ENCODE peak calls at places on chromosomes 13 and 19, in five cellular contexts. One of them, this sample, is unnamed.

GRCh38 chr13:41767801-41768200 is 193.1 kb downstream of the VWA8 start:
- DNase-seq in Peyer's patch: no peak
- DNase-seq in right atrium auricular region: no peak
- DNase-seq in OCI-LY7: no peak
- DNase-seq in CD8-positive, alpha-beta memory T cell: no peak
- DNase-seq in this sample: no peak

GRCh38 chr13:60402022-60402421 is 5.0 kb downstream of the TDRD3 start:
- DNase-seq in OCI-LY7: no peak
- DNase-seq in Peyer's patch: no peak
- DNase-seq in right atrium auricular region: no peak
- DNase-seq in CD8-positive, alpha-beta memory T cell: no peak
- DNase-seq in this sample: no peak

GRCh38 chr13:22009500-22009899 is 338.6 kb downstream of the FGF9 start:
- DNase-seq in OCI-LY7: no peak
- DNase-seq in CD8-positive, alpha-beta memory T cell: no peak
- DNase-seq in Peyer's patch: no peak
- DNase-seq in right atrium auricular region: no peak
- DNase-seq in this sample: no peak

GRCh38 chr13:108787709-108788394 is 158.4 kb downstream of the MYO16 start:
- DNase-seq in CD8-positive, alpha-beta memory T cell: no peak
- DNase-seq in OCI-LY7: no peak
- DNase-seq in right atrium auricular region: no peak
- DNase-seq in Peyer's patch: no peak
- DNase-seq in this sample: no peak

GRCh38 chr13:112744306-112745021 is 54.6 kb downstream of the ATP11A start:
- DNase-seq in right atrium auricular region: no peak
- DNase-seq in OCI-LY7: no peak
- DNase-seq in Peyer's patch: peak; percentile 24
- DNase-seq in CD8-positive, alpha-beta memory T cell: no peak
- DNase-seq in this sample: no peak

GRCh38 chr19:47572635-47573034 is 313 bp downstream of the ZNF541 start:
- DNase-seq in OCI-LY7: no peak
- DNase-seq in CD8-positive, alpha-beta memory T cell: no peak
- DNase-seq in Peyer's patch: no peak
- DNase-seq in right atrium auricular region: no peak
- DNase-seq in this sample: no peak

GRCh38 chr13:113350065-113350937 is 13.6 kb downstream of the GRTP1 start:
- DNase-seq in OCI-LY7: peak; percentile 13
- DNase-seq in right atrium auricular region: no peak
- DNase-seq in Peyer's patch: no peak
- DNase-seq in CD8-positive, alpha-beta memory T cell: no peak
- DNase-seq in this sample: no peak

GRCh38 chr13:74171621-74172020 is 37.4 kb upstream of the KLF12 start:
- DNase-seq in OCI-LY7: no peak
- DNase-seq in CD8-positive, alpha-beta memory T cell: no peak
- DNase-seq in Peyer's patch: no peak
- DNase-seq in right atrium auricular region: no peak
- DNase-seq in this sample: no peak

GRCh38 chr13:23467932-23468278 is 34.4 kb upstream of the SACS start:
- DNase-seq in OCI-LY7: no peak
- DNase-seq in Peyer's patch: no peak
- DNase-seq in right atrium auricular region: no peak
- DNase-seq in CD8-positive, alpha-beta memory T cell: no peak
- DNase-seq in this sample: no peak

GRCh38 chr13:23468811-23469210 is 35.3 kb upstream of the SACS start:
- DNase-seq in OCI-LY7: no peak
- DNase-seq in right atrium auricular region: no peak
- DNase-seq in Peyer's patch: no peak
- DNase-seq in CD8-positive, alpha-beta memory T cell: no peak
- DNase-seq in this sample: no peak

GRCh38 chr13:23469901-23470525 is 36.5 kb upstream of the SACS start:
- DNase-seq in right atrium auricular region: no peak
- DNase-seq in OCI-LY7: no peak
- DNase-seq in Peyer's patch: no peak
- DNase-seq in CD8-positive, alpha-beta memory T cell: no peak
- DNase-seq in this sample: no peak

GRCh38 chr13:23466144-23467002 is 32.9 kb upstream of the SACS start:
- DNase-seq in CD8-positive, alpha-beta memory T cell: peak; percentile 61
- DNase-seq in OCI-LY7: peak; percentile 13
- DNase-seq in Peyer's patch: peak; percentile 65
- DNase-seq in right atrium auricular region: peak; percentile 79
- DNase-seq in this sample: peak; percentile 27

DNA sequence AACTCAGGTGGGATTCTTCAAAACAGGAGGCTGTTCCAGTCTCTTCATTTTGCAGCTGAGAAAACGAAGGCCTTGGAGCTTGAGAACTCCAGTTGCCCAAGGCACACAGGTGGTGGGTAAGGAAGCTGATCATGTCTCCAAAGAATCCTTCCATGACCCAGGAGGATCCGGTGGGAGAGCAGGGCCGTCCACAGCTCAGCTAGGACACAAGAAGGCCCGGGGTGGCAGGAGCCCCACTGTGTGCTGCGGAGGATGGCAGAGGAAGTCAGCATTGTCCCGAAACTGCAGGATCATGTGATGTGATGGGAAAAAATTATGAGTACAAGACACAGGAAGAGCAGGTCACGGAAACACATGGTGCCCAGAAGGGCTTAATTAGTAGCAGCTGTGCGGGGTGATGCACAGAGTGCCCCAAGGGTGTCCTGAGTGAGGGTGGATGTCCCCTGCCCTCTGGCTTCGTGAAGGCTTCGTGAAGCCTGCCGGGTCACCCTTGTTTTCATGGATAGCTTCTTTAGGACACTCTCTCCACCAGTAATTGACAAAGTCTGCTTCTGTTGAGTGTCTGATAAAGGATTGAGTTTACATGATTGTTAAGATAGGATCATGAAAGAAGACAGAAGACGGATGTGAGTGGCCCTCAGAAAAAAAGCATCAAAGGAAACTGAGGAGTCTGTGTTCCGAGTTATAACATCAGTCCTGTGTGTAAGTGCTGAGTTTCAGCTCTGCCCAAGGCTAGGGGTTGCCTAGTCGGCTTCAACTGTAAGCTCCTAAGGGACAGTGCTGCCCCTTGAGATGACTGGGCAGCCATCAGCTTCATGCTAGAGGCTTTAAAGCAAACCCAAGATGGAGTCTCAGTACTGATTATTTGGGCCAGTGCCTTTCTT is 33.8 kb upstream of the SACS start:
- DNase-seq in right atrium auricular region: no peak
- DNase-seq in Peyer's patch: no peak
- DNase-seq in CD8-positive, alpha-beta memory T cell: no peak
- DNase-seq in OCI-LY7: no peak
- DNase-seq in this sample: no peak
- H3K4me3 ChIP-seq in right atrium auricular region: no peak overlapping the region
- H3K4me3 ChIP-seq in Peyer's patch: peak overlapping the region; percentile 51
- H3K4me3 ChIP-seq in CD8-positive, alpha-beta memory T cell: no peak overlapping the region
- H3K4me3 ChIP-seq in OCI-LY7: no peak overlapping the region
- H3K4me3 ChIP-seq in this sample: no peak overlapping the region

DNA sequence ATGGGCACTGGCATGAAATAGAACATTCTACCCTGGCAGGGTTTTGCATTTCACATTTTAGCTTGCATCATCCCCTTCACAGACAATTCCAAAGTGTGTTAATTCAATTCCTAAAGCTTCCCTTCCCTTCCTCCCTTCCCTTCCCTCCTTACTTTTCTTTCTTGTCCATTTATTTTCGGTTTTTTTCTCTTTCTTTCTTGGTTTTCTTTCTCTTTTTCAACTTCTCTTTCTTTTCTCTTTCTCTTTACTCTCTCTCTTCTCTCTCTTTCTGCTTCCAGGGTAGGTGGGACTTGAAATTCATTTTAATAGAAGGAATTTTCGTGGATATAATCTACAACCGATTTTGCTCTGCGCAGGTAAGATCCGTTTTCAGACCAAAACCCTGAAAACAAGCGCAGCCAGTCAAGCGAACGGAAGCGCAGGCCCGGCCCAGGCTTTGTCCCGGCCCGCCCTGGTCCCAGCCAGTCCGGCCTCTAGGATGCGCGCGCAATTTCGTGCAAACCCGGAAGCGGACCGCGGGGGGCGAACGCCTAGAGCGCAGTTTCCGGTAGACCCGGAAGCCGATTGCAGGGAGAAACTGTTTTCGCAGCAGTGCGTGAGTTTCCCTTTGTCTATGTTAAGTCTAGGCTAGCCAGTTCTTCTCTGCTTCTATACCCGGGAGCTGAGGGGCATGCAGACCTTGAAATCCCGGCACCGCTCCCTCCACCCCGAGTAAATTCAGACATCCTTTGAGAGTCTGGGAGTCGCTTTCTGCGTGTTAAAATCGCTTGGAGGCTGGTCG is at the start of gene ZNF528:
- DNase-seq in Peyer's patch: peak; percentile 96
- DNase-seq in CD8-positive, alpha-beta memory T cell: peak; percentile 82
- DNase-seq in right atrium auricular region: peak; percentile 94
- DNase-seq in OCI-LY7: no peak
- DNase-seq in this sample: peak; percentile 79
- H3K9me3 ChIP-seq in Peyer's patch: no peaks in the 10 kb centered on the region
- H3K9me3 ChIP-seq in CD8-positive, alpha-beta memory T cell: peaks cover 16% of the 10 kb centered on the region
- H3K9me3 ChIP-seq in right atrium auricular region: no peaks in the 10 kb centered on the region
- H3K9me3 ChIP-seq in OCI-LY7: no peaks in the 10 kb centered on the region
- H3K9me3 ChIP-seq in this sample: no peaks in the 10 kb centered on the region

GRCh38 chr19:30853036-30853435 is 480.9 kb downstream of the ZNF536 start:
- DNase-seq in right atrium auricular region: no peak
- DNase-seq in OCI-LY7: no peak
- DNase-seq in CD8-positive, alpha-beta memory T cell: no peak
- DNase-seq in Peyer's patch: no peak
- DNase-seq in this sample: no peak

GRCh38 chr19:30854661-30855060 is 482.5 kb downstream of the ZNF536 start:
- DNase-seq in Peyer's patch: no peak
- DNase-seq in right atrium auricular region: peak; percentile 9
- DNase-seq in OCI-LY7: no peak
- DNase-seq in CD8-positive, alpha-beta memory T cell: no peak
- DNase-seq in this sample: no peak

GRCh38 chr19:30855475-30855874 is 483.3 kb downstream of the ZNF536 start:
- DNase-seq in OCI-LY7: no peak
- DNase-seq in Peyer's patch: no peak
- DNase-seq in right atrium auricular region: peak; percentile 44
- DNase-seq in CD8-positive, alpha-beta memory T cell: no peak
- DNase-seq in this sample: no peak

GRCh38 chr19:30852168-30852567 is 480.0 kb downstream of the ZNF536 start:
- DNase-seq in OCI-LY7: no peak
- DNase-seq in right atrium auricular region: no peak
- DNase-seq in Peyer's patch: no peak
- DNase-seq in CD8-positive, alpha-beta memory T cell: no peak
- DNase-seq in this sample: no peak

GRCh38 chr19:30854207-30854606 is 482.0 kb downstream of the ZNF536 start:
- DNase-seq in CD8-positive, alpha-beta memory T cell: no peak
- DNase-seq in Peyer's patch: no peak
- DNase-seq in OCI-LY7: no peak
- DNase-seq in right atrium auricular region: no peak
- DNase-seq in this sample: no peak
- H3K4me1 ChIP-seq in CD8-positive, alpha-beta memory T cell: no peaks in the 10 kb centered on the region
- H3K4me1 ChIP-seq in Peyer's patch: no peaks in the 10 kb centered on the region
- H3K4me1 ChIP-seq in OCI-LY7: no peaks in the 10 kb centered on the region
- H3K4me1 ChIP-seq in right atrium auricular region: no peaks in the 10 kb centered on the region
- H3K4me1 ChIP-seq in this sample: no peaks in the 10 kb centered on the region

GRCh38 chr13:50417597-50417996 is 402.4 kb downstream of the KCNRG start:
- DNase-seq in right atrium auricular region: no peak
- DNase-seq in CD8-positive, alpha-beta memory T cell: no peak
- DNase-seq in Peyer's patch: no peak
- DNase-seq in OCI-LY7: no peak
- DNase-seq in this sample: no peak
- H3K4me3 ChIP-seq in right atrium auricular region: no peak overlapping the region
- H3K4me3 ChIP-seq in CD8-positive, alpha-beta memory T cell: no peak overlapping the region
- H3K4me3 ChIP-seq in Peyer's patch: no peak overlapping the region
- H3K4me3 ChIP-seq in OCI-LY7: no peak overlapping the region
- H3K4me3 ChIP-seq in this sample: no peak overlapping the region

GRCh38 chr19:28264556-28264955 is 948.4 kb downstream of the UQCRFS1 start:
- DNase-seq in OCI-LY7: no peak
- DNase-seq in CD8-positive, alpha-beta memory T cell: no peak
- DNase-seq in Peyer's patch: no peak
- DNase-seq in right atrium auricular region: no peak
- DNase-seq in this sample: no peak

GRCh38 chr19:28257396-28257795 is 955.6 kb downstream of the UQCRFS1 start:
- DNase-seq in OCI-LY7: no peak
- DNase-seq in right atrium auricular region: no peak
- DNase-seq in CD8-positive, alpha-beta memory T cell: no peak
- DNase-seq in Peyer's patch: no peak
- DNase-seq in this sample: no peak

DNA sequence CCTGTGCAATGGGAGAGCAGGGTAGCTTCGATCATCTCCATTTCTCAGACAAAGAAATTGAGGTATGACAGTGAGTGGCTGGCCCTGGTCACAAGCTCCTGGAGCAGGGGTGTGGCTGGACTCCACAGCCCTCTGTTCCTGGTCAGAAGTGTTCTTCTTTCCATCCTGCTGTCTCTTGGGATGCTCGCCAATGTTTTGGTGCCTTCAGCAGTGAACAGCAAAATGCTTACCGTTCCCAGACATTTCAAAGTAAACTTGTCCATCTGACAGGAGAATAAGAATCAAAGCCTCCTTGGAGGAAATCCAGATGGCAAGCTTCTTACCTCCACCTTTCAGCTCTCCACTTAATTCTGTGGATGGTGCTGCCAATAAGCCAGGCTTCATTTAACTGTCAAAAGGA is 954.2 kb downstream of the UQCRFS1 start:
- DNase-seq in right atrium auricular region: no peak
- DNase-seq in OCI-LY7: no peak
- DNase-seq in CD8-positive, alpha-beta memory T cell: no peak
- DNase-seq in Peyer's patch: no peak
- DNase-seq in this sample: no peak
- H3K9me3 ChIP-seq in right atrium auricular region: peaks cover 3% of the 10 kb centered on the region
- H3K9me3 ChIP-seq in OCI-LY7: no peaks in the 10 kb centered on the region
- H3K9me3 ChIP-seq in CD8-positive, alpha-beta memory T cell: no peaks in the 10 kb centered on the region
- H3K9me3 ChIP-seq in Peyer's patch: no peaks in the 10 kb centered on the region
- H3K9me3 ChIP-seq in this sample: no peaks in the 10 kb centered on the region